ENCODE peak calls at places on chromosomes 7 and 10, in four cellular contexts. C, J, N and P are unnamed samples.

GRCh38 chr7:155343661-155344121 is 46.0 kb downstream of the INSIG1 start:
- DNase-seq in N (no peak), J (no peak), C (no peak), P (no peak)

GRCh38 chr10:60384708-60385398 is 4.8 kb downstream of the ANK3 start:
- DNase-seq in C (peak; percentile 96), J (peak; percentile 98), N (peak; percentile 90), P (peak; percentile 98)

GRCh38 chr10:70711177-70711576 is 38.9 kb downstream of the ADAMTS14 start:
- DNase-seq in N (no peak), J (no peak), C (no peak), P (no peak)

GRCh38 chr7:1059200-1060091 is 15.1 kb downstream of the GPR146 start:
- DNase-seq in J (no peak), N (no peak), C (no peak), P (peak; percentile 47)

GRCh38 chr10:126536656-126537055 is 133.8 kb downstream of the C10orf90 start:
- DNase-seq in N (no peak), J (no peak), C (no peak), P (no peak)

GRCh38 chr7:106358103-106358663 is 73.4 kb upstream of the NAMPT start:
- DNase-seq in N (peak; percentile 42), C (no peak), J (peak; percentile 41), P (no peak)

GRCh38 chr10:47249881-47250280 is 50.1 kb upstream of the GDF10 start:
- DNase-seq in N (no peak), C (no peak), J (no peak), P (no peak)

GRCh38 chr7:30930621-30931020 is 19.0 kb downstream of the AQP1 start:
- DNase-seq in C (no peak), N (no peak), J (no peak), P (no peak)

GRCh38 chr10:48332871-48333216 is 26.4 kb downstream of the MAPK8 start:
- DNase-seq in J (no peak), C (no peak), N (no peak), P (no peak)

GRCh38 chr7:105649727-105650381 is 68.6 kb upstream of the EFCAB10 start:
- DNase-seq in N (no peak), C (peak; percentile 60), J (peak; percentile 75), P (peak; percentile 16)

GRCh38 chr10:27447540-27447939 is 56.6 kb upstream of the RAB18 start:
- DNase-seq in N (no peak), C (no peak), J (no peak), P (no peak)